ENCODE peak calls at places on chromosomes 3 and 15, in four cellular contexts. Z, F, D and E are unnamed samples.

GRCh38 chr15:45377630-45378148 is 655 bp downstream of the GATM start:
- DNase-seq in F (no peak), Z (no peak), D (no peak), E (no peak)

GRCh38 chr3:138348950-138349739 is 766 bp downstream of the MRAS start:
- DNase-seq in D (peak), Z (peak), F (no peak), E (no peak)

GRCh38 chr3:23383875-23384274 is 180.7 kb downstream of the UBE2E2 start:
- DNase-seq in F (no peak), D (no peak), Z (no peak), E (no peak)

GRCh38 chr15:64883997-64884511 is 27.6 kb upstream of the ANKDD1A start:
- DNase-seq in Z (no peak), F (no peak), D (no peak), E (peak)

GRCh38 chr15:68626739-68627138 is 47.9 kb downstream of the CORO2B start:
- DNase-seq in D (no peak), F (no peak), Z (no peak), E (no peak)

GRCh38 chr15:31405200-31405929 is 78.7 kb downstream of the KLF13 start:
- DNase-seq in Z (peak), F (no peak), D (no peak), E (no peak)

GRCh38 chr3:21290557-21290956 is 460.5 kb downstream of the ZNF385D start:
- DNase-seq in D (no peak), F (no peak), Z (no peak), E (no peak)

GRCh38 chr15:73504885-73505284 is 61.9 kb downstream of the REC114 start:
- DNase-seq in D (peak), Z (no peak), F (no peak), E (no peak)

GRCh38 chr3:65548848-65549625 is 489.7 kb downstream of the MAGI1 start:
- DNase-seq in D (no peak), Z (peak), F (no peak), E (no peak)

GRCh38 chr3:188900421-188900941 is 271.3 kb upstream of the TPRG1 start:
- DNase-seq in Z (no peak), D (no peak), F (peak), E (peak)

GRCh38 chr3:7205535-7206331 is 344.8 kb downstream of the GRM7 start:
- DNase-seq in Z (no peak), D (no peak), F (no peak), E (no peak)

GRCh38 chr3:124886168-124887051 is 755 bp downstream of the ITGB5 start:
- DNase-seq in Z (peak), D (peak), F (no peak), E (no peak)

GRCh38 chr3:87191641-87192040 is 35.5 kb upstream of the CHMP2B start:
- DNase-seq in D (no peak), F (no peak), Z (no peak), E (no peak)

GRCh38 chr3:133479895-133480669 is 80.2 kb downstream of the BFSP2 start:
- DNase-seq in D (no peak), F (peak), Z (peak), E (no peak)

GRCh38 chr15:65305776-65306175 is 1.3 kb downstream of the RNU5B-1 start:
- DNase-seq in F (no peak), D (no peak), Z (no peak), E (no peak)

GRCh38 chr3:16618721-16619120 is 13.5 kb upstream of the DAZL start:
- DNase-seq in F (no peak), D (no peak), Z (no peak), E (no peak)
- H3K4me3 ChIP-seq in F (no peak), D (no peak), Z (no peak), E (no peak)

GRCh38 chr15:29790607-29791006 is 31.7 kb downstream of the TJP1 start:
- DNase-seq in D (no peak), F (no peak), Z (no peak), E (no peak)

GRCh38 chr15:29795610-29796009 is 26.7 kb downstream of the TJP1 start:
- DNase-seq in Z (no peak), F (no peak), D (no peak), E (no peak)

GRCh38 chr15:29788433-29789034 is 33.7 kb downstream of the TJP1 start:
- DNase-seq in Z (no peak), F (no peak), D (no peak), E (no peak)

GRCh38 chr15:29789871-29790270 is 32.4 kb downstream of the TJP1 start:
- DNase-seq in D (no peak), F (no peak), Z (no peak), E (no peak)

DNA sequence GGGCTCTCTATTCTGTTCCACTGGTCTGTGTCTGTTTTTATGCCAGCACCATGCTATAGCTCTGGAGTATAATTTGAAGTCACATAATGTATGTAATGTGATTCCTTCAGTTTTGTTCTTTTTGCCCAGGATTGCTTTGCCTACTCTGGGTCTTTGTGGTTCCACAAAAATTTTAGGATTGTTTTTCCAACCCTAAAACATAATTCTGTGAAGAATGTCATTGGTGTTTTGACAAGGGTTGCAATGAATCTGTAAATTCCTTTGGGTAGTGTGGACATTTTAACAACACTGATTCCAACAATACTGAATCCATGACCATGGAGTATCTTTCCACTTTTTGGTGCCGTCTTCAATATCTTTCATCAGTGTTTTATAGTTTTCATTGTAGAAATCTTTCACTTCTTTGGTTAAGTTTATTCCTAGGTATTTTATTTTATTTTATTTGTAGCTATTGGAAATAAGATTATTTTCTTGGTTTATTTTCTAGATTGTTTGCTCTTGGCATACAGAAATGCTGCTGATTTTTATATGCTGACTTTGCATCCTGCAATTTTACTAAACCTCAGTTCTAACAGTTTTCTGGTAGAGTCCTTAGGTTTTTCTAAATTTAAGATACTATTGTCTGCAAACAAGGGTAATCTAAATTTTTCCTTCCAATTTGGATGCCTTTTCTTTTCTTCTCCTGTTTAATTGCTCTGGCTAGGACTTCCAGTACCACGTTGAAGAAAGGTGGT is 29.7 kb downstream of the TJP1 start:
- DNase-seq in F (no peak), D (no peak), Z (no peak), E (no peak)
- TF ChIP-seq TCF7L2 in F (no peak), D (no peak), Z (no peak), E (no peak)

GRCh38 chr3:128149632-128150031 is 3.6 kb upstream of the EEFSEC start:
- DNase-seq in D (no peak), F (no peak), Z (no peak), E (no peak)

GRCh38 chr3:128153156-128154011 is at the start of gene EEFSEC:
- DNase-seq in F (peak), Z (peak), D (peak), E (no peak)

GRCh38 chr3:128151758-128152274 is 1.5 kb upstream of the EEFSEC start:
- DNase-seq in D (no peak), F (no peak), Z (peak), E (no peak)

GRCh38 chr3:128155614-128156360 is 2.5 kb downstream of the EEFSEC start:
- DNase-seq in D (no peak), F (no peak), Z (no peak), E (no peak)

GRCh38 chr3:128152419-128153155 is 694 bp upstream of the EEFSEC start:
- DNase-seq in D (peak), F (peak), Z (peak), E (peak)
- H3K4me3 ChIP-seq in D (peak), F (peak), Z (peak), E (peak)

GRCh38 chr3:170724599-170724998 is 138.7 kb upstream of the SLC7A14 start:
- DNase-seq in Z (no peak), D (no peak), F (no peak), E (no peak)
- TF ChIP-seq TCF7L2 in Z (no peak), D (no peak), F (no peak), E (no peak)

GRCh38 chr3:129403450-129403849 is 25.0 kb downstream of the EFCAB12 start:
- DNase-seq in F (no peak), Z (no peak), D (no peak), E (no peak)

GRCh38 chr3:129402616-129403015 is 25.8 kb downstream of the EFCAB12 start:
- DNase-seq in F (no peak), Z (no peak), D (no peak), E (no peak)

GRCh38 chr3:129402210-129402609 is 26.2 kb downstream of the EFCAB12 start:
- DNase-seq in Z (no peak), F (no peak), D (no peak), E (no peak)

GRCh38 chr3:129404130-129404529 is 24.3 kb downstream of the EFCAB12 start:
- DNase-seq in Z (no peak), D (no peak), F (no peak), E (no peak)

GRCh38 chr3:129404610-129405009 is 23.8 kb downstream of the EFCAB12 start:
- DNase-seq in F (no peak), Z (no peak), D (no peak), E (no peak)
- H3K4me3 ChIP-seq in F (no peak), Z (no peak), D (no peak), E (no peak)

DNA sequence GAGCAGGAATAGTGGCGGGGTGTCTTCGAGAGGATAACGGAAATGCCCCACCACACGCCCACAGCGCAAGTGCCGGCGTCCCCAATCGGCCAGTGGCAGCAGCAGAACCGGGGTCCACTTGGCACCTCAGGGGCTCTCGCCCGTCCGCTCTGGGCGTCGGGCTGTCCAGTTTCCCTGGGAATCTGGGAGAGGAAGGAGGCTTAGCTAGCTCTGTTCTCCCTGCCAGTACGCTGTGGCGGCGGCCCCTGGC is 53.7 kb downstream of the CCDC54 start:
- DNase-seq in F (no peak), D (no peak), Z (no peak), E (no peak)
- TF ChIP-seq TCF7L2 in F (no peak), D (no peak), Z (no peak), E (no peak)